ENCODE peak calls at places on chromosomes 16 and 17, in four cellular contexts. One of them, this sample, is unnamed.

GRCh38 chr16:11128211-11129123 is 127.5 kb downstream of the SOCS1 start:
- DNase-seq in AG04450: no peak
- DNase-seq in HFF-Myc: no peak
- DNase-seq in Calu3: no peak
- DNase-seq in this sample: no peak

GRCh38 chr17:4329838-4330237 is 36.6 kb downstream of the UBE2G1 start:
- DNase-seq in HFF-Myc: peak; percentile 78
- DNase-seq in Calu3: peak; percentile 8
- DNase-seq in AG04450: peak; percentile 83
- DNase-seq in this sample: no peak

GRCh38 chr17:44354582-44355309 is 8.9 kb downstream of the FAM171A2 start:
- DNase-seq in Calu3: no peak
- DNase-seq in AG04450: no peak
- DNase-seq in HFF-Myc: no peak
- DNase-seq in this sample: no peak

GRCh38 chr16:70737377-70738082 is 51.7 kb upstream of the MTSS2 start:
- DNase-seq in AG04450: peak; percentile 97
- DNase-seq in Calu3: no peak
- DNase-seq in HFF-Myc: peak; percentile 99
- DNase-seq in this sample: peak; percentile 81

GRCh38 chr16:82108774-82109173 is 61.2 kb downstream of the MPHOSPH6 start:
- DNase-seq in AG04450: no peak
- DNase-seq in Calu3: no peak
- DNase-seq in HFF-Myc: no peak
- DNase-seq in this sample: no peak

GRCh38 chr16:88349153-88349902 is 33.4 kb upstream of the ZNF469 start:
- DNase-seq in HFF-Myc: no peak
- DNase-seq in Calu3: no peak
- DNase-seq in AG04450: no peak
- DNase-seq in this sample: peak; percentile 42

GRCh38 chr17:19306160-19307111 is 56.1 kb downstream of the B9D1 start:
- DNase-seq in Calu3: no peak
- DNase-seq in HFF-Myc: no peak
- DNase-seq in AG04450: no peak
- DNase-seq in this sample: no peak

GRCh38 chr17:68297168-68297567 is 5.9 kb downstream of the ARSG start:
- DNase-seq in Calu3: no peak
- DNase-seq in HFF-Myc: no peak
- DNase-seq in AG04450: no peak
- DNase-seq in this sample: no peak

GRCh38 chr16:51067352-51067751 is 83.7 kb downstream of the SALL1 start:
- DNase-seq in Calu3: no peak
- DNase-seq in AG04450: no peak
- DNase-seq in HFF-Myc: no peak
- DNase-seq in this sample: no peak

GRCh38 chr17:66355510-66355909 is 53.1 kb downstream of the PRKCA start:
- DNase-seq in Calu3: no peak
- DNase-seq in AG04450: no peak
- DNase-seq in HFF-Myc: no peak
- DNase-seq in this sample: no peak

GRCh38 chr16:84839054-84839453 is 19.3 kb downstream of the CRISPLD2 start:
- DNase-seq in AG04450: no peak
- DNase-seq in HFF-Myc: no peak
- DNase-seq in Calu3: peak; percentile 24
- DNase-seq in this sample: no peak

GRCh38 chr17:54867634-54868033 is 33.0 kb upstream of the TOM1L1 start:
- DNase-seq in AG04450: no peak
- DNase-seq in Calu3: no peak
- DNase-seq in HFF-Myc: no peak
- DNase-seq in this sample: no peak

GRCh38 chr16:69386596-69386995 is 789 bp upstream of the TERF2 start:
- DNase-seq in AG04450: no peak
- DNase-seq in Calu3: no peak
- DNase-seq in HFF-Myc: no peak
- DNase-seq in this sample: no peak

GRCh38 chr16:88905563-88905962 is 39.1 kb upstream of the PABPN1L start:
- DNase-seq in HFF-Myc: no peak
- DNase-seq in Calu3: no peak
- DNase-seq in AG04450: no peak
- DNase-seq in this sample: no peak

GRCh38 chr17:76142044-76143041 is 1.3 kb upstream of the FOXJ1 start:
- DNase-seq in AG04450: no peak
- DNase-seq in HFF-Myc: no peak
- DNase-seq in Calu3: no peak
- DNase-seq in this sample: no peak

GRCh38 chr17:27457731-27458523 is 1.7 kb downstream of the KSR1 start:
- DNase-seq in AG04450: no peak
- DNase-seq in HFF-Myc: peak; percentile 38
- DNase-seq in Calu3: no peak
- DNase-seq in this sample: no peak

GRCh38 chr17:75872434-75873351 is 5.7 kb downstream of the TRIM47 start:
- DNase-seq in HFF-Myc: no peak
- DNase-seq in AG04450: no peak
- DNase-seq in Calu3: peak; percentile 81
- DNase-seq in this sample: no peak